ENCODE peak calls at places on chromosomes 7 and 10, in ten cellular contexts. V, G, O, E, A, P, L, H, T and N are unnamed samples.

GRCh38 chr7:26843696-26844095 is 20.7 kb downstream of the SKAP2 start:
- DNase-seq in V (no peak), G (no peak), O (no peak), E (no peak), A (no peak), P (no peak), L (no peak), H (no peak), T (no peak), N (no peak)

GRCh38 chr10:99779335-99779734 is 3.1 kb upstream of the ABCC2 start:
- DNase-seq in V (no peak), G (no peak), O (no peak), E (no peak), A (no peak), P (peak), L (no peak), H (no peak), T (peak), N (no peak)

GRCh38 chr7:129943352-129943751 is 9.4 kb downstream of the UBE2H start:
- DNase-seq in V (no peak), G (no peak), O (no peak), E (no peak), A (no peak), P (no peak), L (no peak), H (peak), T (no peak), N (no peak)

GRCh38 chr7:6251653-6252052 is 20.8 kb downstream of the CYTH3 start:
- DNase-seq in V (no peak), G (no peak), O (no peak), E (no peak), A (no peak), P (no peak), L (no peak), H (no peak), T (no peak), N (no peak)

GRCh38 chr7:154231732-154232131 is 179.5 kb downstream of the DPP6 start:
- DNase-seq in V (no peak), G (no peak), O (no peak), E (no peak), A (no peak), P (no peak), L (no peak), H (no peak), T (no peak), N (no peak)

GRCh38 chr10:87931836-87932230 is 68.4 kb downstream of the PTEN start:
- DNase-seq in V (no peak), G (no peak), O (no peak), E (no peak), A (no peak), P (no peak), L (no peak), H (no peak), T (no peak), N (no peak)

GRCh38 chr10:48656241-48656921 is 28.3 kb upstream of the WDFY4 start:
- DNase-seq in V (peak), G (peak), O (peak), E (peak), A (peak), P (peak), L (peak), H (peak), T (peak), N (peak)

GRCh38 chr7:98879198-98879988 is 1.1 kb downstream of the TRRAP start:
- DNase-seq in V (peak), G (no peak), O (no peak), E (no peak), A (peak), P (peak), L (no peak), H (peak), T (no peak), N (no peak)

GRCh38 chr10:78000956-78001472 is 28.3 kb downstream of the POLR3A start:
- DNase-seq in V (no peak), G (no peak), O (no peak), E (no peak), A (no peak), P (no peak), L (no peak), H (no peak), T (no peak), N (no peak)
- H3K27ac ChIP-seq in V (no peak), G (no peak), O (no peak), E (no peak), A (no peak), P (no peak), L (no peak), H (no peak), T (no peak), N (no peak)

GRCh38 chr7:4775281-4776159 is at the start of gene AP5Z1:
- DNase-seq in V (peak), G (peak), O (peak), E (peak), A (peak), P (peak), L (peak), H (peak), T (peak), N (peak)
- TF ChIP-seq POLR2A in V (peak), G (peak), O (peak), E (peak), A (peak), P (peak), L (peak), H (peak), T (peak), N (no peak)

DNA sequence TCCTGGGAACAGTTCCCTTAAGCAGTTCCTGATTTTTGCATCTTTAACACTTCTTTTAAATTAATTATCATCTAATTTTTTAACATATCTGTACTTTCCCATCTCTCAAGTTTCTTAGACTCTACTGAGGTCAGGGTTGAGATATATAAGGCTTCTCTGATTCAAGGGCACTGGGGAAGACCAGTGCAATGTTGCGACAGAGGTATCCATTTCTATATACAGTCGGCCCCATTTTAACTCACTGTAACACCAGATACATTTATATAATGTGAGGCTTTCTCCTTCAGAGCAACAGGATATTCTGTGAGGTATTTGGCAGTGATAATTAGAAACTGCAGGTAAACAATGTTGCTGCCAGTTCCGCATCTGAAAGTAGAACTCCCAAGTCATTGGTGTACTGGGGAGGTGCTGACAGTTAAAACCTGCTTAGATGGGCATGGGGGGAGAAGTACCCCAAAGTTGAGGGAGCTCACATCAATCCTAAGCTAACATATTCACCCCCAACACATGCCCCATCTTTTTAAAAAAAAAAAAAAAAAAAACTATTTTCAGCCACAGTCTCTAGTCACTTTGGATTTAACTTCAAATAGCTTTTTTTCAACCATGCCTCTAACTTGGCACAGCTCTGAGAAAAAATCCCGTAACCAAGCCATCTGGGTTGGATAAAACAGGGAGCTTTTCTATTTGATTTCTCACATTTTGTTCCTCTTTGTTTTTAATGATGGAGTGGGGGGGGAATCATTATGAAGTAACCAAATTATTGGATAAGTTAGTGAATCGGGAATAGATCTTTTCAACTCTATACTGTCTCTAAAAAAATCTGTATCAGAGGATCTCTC is 62.9 kb downstream of the REEP3 start:
- DNase-seq in V (no peak), G (no peak), O (no peak), E (no peak), A (no peak), P (no peak), L (no peak), H (no peak), T (no peak), N (no peak)
- H3K27ac ChIP-seq in V (no peak), G (no peak), O (no peak), E (no peak), A (no peak), P (no peak), L (no peak), H (peak), T (no peak), N (no peak)

GRCh38 chr7:30433082-30433481 is 45.5 kb downstream of the NOD1 start:
- DNase-seq in V (peak), G (no peak), O (peak), E (peak), A (no peak), P (peak), L (peak), H (no peak), T (peak), N (no peak)

GRCh38 chr7:30428586-30429530 is 49.7 kb downstream of the NOD1 start:
- DNase-seq in V (no peak), G (no peak), O (no peak), E (no peak), A (no peak), P (peak), L (no peak), H (no peak), T (no peak), N (no peak)

GRCh38 chr7:30430777-30431176 is 47.8 kb downstream of the NOD1 start:
- DNase-seq in V (no peak), G (no peak), O (peak), E (no peak), A (no peak), P (no peak), L (no peak), H (no peak), T (no peak), N (no peak)

GRCh38 chr7:30427296-30428080 is 51.1 kb downstream of the NOD1 start:
- DNase-seq in V (no peak), G (no peak), O (no peak), E (no peak), A (no peak), P (peak), L (no peak), H (no peak), T (no peak), N (no peak)

GRCh38 chr7:30430300-30430699 is 48.3 kb downstream of the NOD1 start:
- DNase-seq in V (no peak), G (no peak), O (no peak), E (no peak), A (no peak), P (peak), L (no peak), H (no peak), T (no peak), N (no peak)
- TF ChIP-seq POLR2A in V (no peak), G (no peak), O (no peak), E (no peak), A (no peak), P (no peak), L (no peak), H (no peak), T (no peak), N (no peak)

GRCh38 chr10:73992899-73993788 is 4.8 kb upstream of the VCL start:
- DNase-seq in V (no peak), G (no peak), O (no peak), E (no peak), A (no peak), P (no peak), L (no peak), H (no peak), T (peak), N (no peak)
- H3K27ac ChIP-seq in V (no peak), G (no peak), O (no peak), E (no peak), A (peak), P (no peak), L (no peak), H (no peak), T (peak), N (no peak)

GRCh38 chr7:10977113-10977512 is 3.4 kb downstream of the PHF14 start:
- DNase-seq in V (no peak), G (no peak), O (no peak), E (no peak), A (no peak), P (no peak), L (no peak), H (no peak), T (no peak), N (no peak)

GRCh38 chr7:10973942-10974716 is 457 bp downstream of the PHF14 start:
- DNase-seq in V (peak), G (no peak), O (no peak), E (peak), A (peak), P (peak), L (peak), H (no peak), T (peak), N (no peak)

GRCh38 chr7:10972174-10972573 is 1.5 kb upstream of the PHF14 start:
- DNase-seq in V (no peak), G (no peak), O (no peak), E (no peak), A (no peak), P (no peak), L (no peak), H (no peak), T (no peak), N (no peak)

GRCh38 chr7:10974717-10975032 is 1.0 kb downstream of the PHF14 start:
- DNase-seq in V (no peak), G (no peak), O (no peak), E (no peak), A (peak), P (no peak), L (no peak), H (no peak), T (no peak), N (no peak)

GRCh38 chr7:10973061-10973941 is at the start of gene PHF14:
- DNase-seq in V (peak), G (peak), O (peak), E (peak), A (peak), P (peak), L (peak), H (peak), T (peak), N (no peak)
- TF ChIP-seq POLR2A in V (peak), G (peak), O (peak), E (no peak), A (peak), P (peak), L (peak), H (no peak), T (peak), N (peak)

GRCh38 chr10:79269969-79270368 is 77.3 kb upstream of the PPIF start:
- DNase-seq in V (no peak), G (no peak), O (no peak), E (no peak), A (no peak), P (no peak), L (no peak), H (no peak), T (no peak), N (no peak)

GRCh38 chr10:79270471-79271246 is 76.6 kb upstream of the PPIF start:
- DNase-seq in V (no peak), G (no peak), O (no peak), E (no peak), A (no peak), P (peak), L (no peak), H (no peak), T (no peak), N (no peak)

GRCh38 chr10:79268100-79268670 is 79.1 kb upstream of the PPIF start:
- DNase-seq in V (no peak), G (no peak), O (no peak), E (no peak), A (no peak), P (no peak), L (no peak), H (no peak), T (peak), N (no peak)

GRCh38 chr10:79268717-79269116 is 78.6 kb upstream of the PPIF start:
- DNase-seq in V (no peak), G (no peak), O (no peak), E (no peak), A (no peak), P (no peak), L (no peak), H (no peak), T (no peak), N (no peak)

GRCh38 chr10:79269443-79269842 is 77.8 kb upstream of the PPIF start:
- DNase-seq in V (no peak), G (no peak), O (no peak), E (no peak), A (no peak), P (no peak), L (no peak), H (no peak), T (no peak), N (no peak)
- H3K27ac ChIP-seq in V (no peak), G (peak), O (no peak), E (no peak), A (no peak), P (peak), L (no peak), H (no peak), T (no peak), N (peak)

GRCh38 chr10:11725912-11726311 is 16.3 kb upstream of the ECHDC3 start:
- DNase-seq in V (no peak), G (no peak), O (no peak), E (peak), A (no peak), P (peak), L (no peak), H (no peak), T (no peak), N (no peak)

GRCh38 chr10:11728353-11728752 is 13.8 kb upstream of the ECHDC3 start:
- DNase-seq in V (no peak), G (no peak), O (no peak), E (no peak), A (no peak), P (no peak), L (no peak), H (no peak), T (no peak), N (no peak)

GRCh38 chr10:11727563-11727962 is 14.6 kb upstream of the ECHDC3 start:
- DNase-seq in V (no peak), G (no peak), O (no peak), E (no peak), A (no peak), P (no peak), L (no peak), H (no peak), T (no peak), N (no peak)

GRCh38 chr10:11721813-11722212 is 20.4 kb upstream of the ECHDC3 start:
- DNase-seq in V (no peak), G (no peak), O (no peak), E (no peak), A (no peak), P (no peak), L (no peak), H (no peak), T (no peak), N (no peak)

GRCh38 chr10:11724938-11725776 is 17.0 kb upstream of the ECHDC3 start:
- DNase-seq in V (no peak), G (no peak), O (no peak), E (no peak), A (peak), P (peak), L (no peak), H (no peak), T (peak), N (no peak)
- TF ChIP-seq POLR2A in V (no peak), G (no peak), O (no peak), E (no peak), A (no peak), P (no peak), L (no peak), H (no peak), T (no peak), N (no peak)

DNA sequence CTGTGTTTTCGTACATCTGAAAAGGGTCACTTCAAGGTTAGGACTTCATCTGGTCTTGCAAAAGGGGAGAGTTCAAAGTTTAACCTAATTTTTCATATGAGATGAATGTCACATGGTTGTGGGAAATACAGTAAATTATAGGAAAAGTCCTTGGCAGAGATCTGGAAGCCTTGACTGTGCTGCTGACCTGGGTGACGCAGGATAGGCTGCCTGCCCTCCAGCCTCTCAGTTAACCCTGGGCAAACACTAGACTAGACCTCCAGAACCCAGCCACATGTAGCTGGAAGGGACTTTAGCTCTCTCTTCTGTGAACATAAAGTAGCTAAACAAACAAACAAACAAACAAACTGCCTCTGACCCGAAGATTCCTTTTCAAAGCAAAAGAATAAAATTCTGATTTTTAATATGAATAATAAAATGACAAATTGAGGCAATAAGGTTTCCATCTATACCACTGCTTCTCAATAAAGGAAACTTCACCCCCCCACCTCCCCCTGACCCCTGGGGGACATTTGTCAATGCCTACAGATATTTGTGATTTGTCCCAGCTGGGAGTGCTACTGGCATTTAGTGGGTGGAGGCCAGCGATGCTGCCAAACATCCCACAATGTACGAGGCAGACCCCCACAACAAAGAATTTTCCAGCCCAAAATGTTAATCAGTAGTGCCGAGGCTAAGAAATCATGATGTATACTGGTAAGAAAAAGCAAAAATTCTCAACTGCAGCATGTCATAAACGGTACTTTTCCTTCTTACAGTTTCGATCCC is 75.2 kb upstream of the PRR15 start:
- DNase-seq in V (no peak), G (no peak), O (no peak), E (no peak), A (no peak), P (no peak), L (peak), H (no peak), T (no peak), N (no peak)
- H3K27ac ChIP-seq in V (no peak), G (peak), O (peak), E (no peak), A (peak), P (no peak), L (peak), H (no peak), T (peak), N (no peak)